ENCODE peak calls at places on chromosomes 3 and 15, in ten cellular contexts. One of them, this sample, is unnamed.

GRCh38 chr3:41065340-41065739 is 134.0 kb upstream of the CTNNB1 start:
- DNase-seq in fibroblast of lung: no peak
- DNase-seq in endothelial cell of umbilical vein: no peak
- DNase-seq in fibroblast of pulmonary artery: no peak
- DNase-seq in heart left ventricle: no peak
- DNase-seq in fibroblast of mammary gland: no peak
- DNase-seq in ovary: no peak
- DNase-seq in GM23338: no peak
- DNase-seq in endothelial cell: no peak
- DNase-seq in GM06990: no peak
- DNase-seq in this sample: no peak

GRCh38 chr3:33144433-33144832 is 30.6 kb downstream of the CRTAP start:
- DNase-seq in fibroblast of lung: no peak
- DNase-seq in endothelial cell of umbilical vein: no peak
- DNase-seq in fibroblast of pulmonary artery: no peak
- DNase-seq in heart left ventricle: no peak
- DNase-seq in fibroblast of mammary gland: no peak
- DNase-seq in ovary: no peak
- DNase-seq in GM23338: peak
- DNase-seq in endothelial cell: peak
- DNase-seq in GM06990: no peak
- DNase-seq in this sample: no peak

GRCh38 chr3:175222356-175222755 is 363.2 kb downstream of the NAALADL2 start:
- DNase-seq in fibroblast of lung: no peak
- DNase-seq in endothelial cell of umbilical vein: peak
- DNase-seq in fibroblast of pulmonary artery: no peak
- DNase-seq in heart left ventricle: no peak
- DNase-seq in fibroblast of mammary gland: no peak
- DNase-seq in ovary: no peak
- DNase-seq in GM23338: no peak
- DNase-seq in endothelial cell: no peak
- DNase-seq in GM06990: no peak
- DNase-seq in this sample: no peak

GRCh38 chr3:23920151-23920655 is 3.3 kb downstream of the RPL15 start:
- DNase-seq in fibroblast of lung: no peak
- DNase-seq in endothelial cell of umbilical vein: no peak
- DNase-seq in fibroblast of pulmonary artery: no peak
- DNase-seq in heart left ventricle: no peak
- DNase-seq in fibroblast of mammary gland: no peak
- DNase-seq in ovary: no peak
- DNase-seq in GM23338: no peak
- DNase-seq in endothelial cell: no peak
- DNase-seq in GM06990: no peak
- DNase-seq in this sample: no peak

GRCh38 chr15:100808691-100809090 is 70.9 kb upstream of the ALDH1A3 start:
- DNase-seq in fibroblast of lung: no peak
- DNase-seq in endothelial cell of umbilical vein: no peak
- DNase-seq in fibroblast of pulmonary artery: no peak
- DNase-seq in heart left ventricle: no peak
- DNase-seq in fibroblast of mammary gland: no peak
- DNase-seq in ovary: no peak
- DNase-seq in GM23338: no peak
- DNase-seq in endothelial cell: no peak
- DNase-seq in GM06990: no peak
- DNase-seq in this sample: no peak

GRCh38 chr3:29185706-29186105 is 95.2 kb upstream of the RBMS3 start:
- DNase-seq in fibroblast of lung: no peak
- DNase-seq in endothelial cell of umbilical vein: no peak
- DNase-seq in fibroblast of pulmonary artery: no peak
- DNase-seq in heart left ventricle: no peak
- DNase-seq in fibroblast of mammary gland: no peak
- DNase-seq in ovary: no peak
- DNase-seq in GM23338: no peak
- DNase-seq in endothelial cell: no peak
- DNase-seq in GM06990: no peak
- DNase-seq in this sample: no peak

GRCh38 chr15:98738689-98739411 is 90.5 kb downstream of the IGF1R start:
- DNase-seq in fibroblast of lung: peak
- DNase-seq in endothelial cell of umbilical vein: no peak
- DNase-seq in fibroblast of pulmonary artery: no peak
- DNase-seq in heart left ventricle: no peak
- DNase-seq in fibroblast of mammary gland: no peak
- DNase-seq in ovary: no peak
- DNase-seq in GM23338: peak
- DNase-seq in endothelial cell: no peak
- DNase-seq in GM06990: no peak
- DNase-seq in this sample: no peak

GRCh38 chr3:174949523-174949922 is 90.4 kb downstream of the NAALADL2 start:
- DNase-seq in fibroblast of lung: peak
- DNase-seq in endothelial cell of umbilical vein: peak
- DNase-seq in fibroblast of pulmonary artery: peak
- DNase-seq in heart left ventricle: no peak
- DNase-seq in fibroblast of mammary gland: peak
- DNase-seq in ovary: no peak
- DNase-seq in GM23338: no peak
- DNase-seq in endothelial cell: no peak
- DNase-seq in GM06990: no peak
- DNase-seq in this sample: no peak

GRCh38 chr3:28328188-28329151 is 20.1 kb upstream of the ZCWPW2 start:
- DNase-seq in fibroblast of lung: peak
- DNase-seq in endothelial cell of umbilical vein: peak
- DNase-seq in fibroblast of pulmonary artery: peak
- DNase-seq in heart left ventricle: no peak
- DNase-seq in fibroblast of mammary gland: peak
- DNase-seq in ovary: no peak
- DNase-seq in GM23338: peak
- DNase-seq in endothelial cell: no peak
- DNase-seq in GM06990: peak
- DNase-seq in this sample: no peak

GRCh38 chr3:58755153-58755552 is 88.6 kb upstream of the FAM3D start:
- DNase-seq in fibroblast of lung: no peak
- DNase-seq in endothelial cell of umbilical vein: no peak
- DNase-seq in fibroblast of pulmonary artery: no peak
- DNase-seq in heart left ventricle: no peak
- DNase-seq in fibroblast of mammary gland: no peak
- DNase-seq in ovary: no peak
- DNase-seq in GM23338: no peak
- DNase-seq in endothelial cell: no peak
- DNase-seq in GM06990: no peak
- DNase-seq in this sample: no peak

GRCh38 chr3:127959873-127960272 is 44.8 kb downstream of the KBTBD12 start:
- DNase-seq in fibroblast of lung: peak
- DNase-seq in endothelial cell of umbilical vein: peak
- DNase-seq in fibroblast of pulmonary artery: peak
- DNase-seq in heart left ventricle: peak
- DNase-seq in fibroblast of mammary gland: peak
- DNase-seq in ovary: no peak
- DNase-seq in GM23338: peak
- DNase-seq in endothelial cell: peak
- DNase-seq in GM06990: no peak
- DNase-seq in this sample: no peak

GRCh38 chr15:85755471-85755870 is 39.3 kb downstream of the KLHL25 start:
- DNase-seq in fibroblast of lung: no peak
- DNase-seq in endothelial cell of umbilical vein: no peak
- DNase-seq in fibroblast of pulmonary artery: no peak
- DNase-seq in heart left ventricle: peak
- DNase-seq in fibroblast of mammary gland: no peak
- DNase-seq in ovary: no peak
- DNase-seq in GM23338: no peak
- DNase-seq in endothelial cell: no peak
- DNase-seq in GM06990: no peak
- DNase-seq in this sample: no peak

GRCh38 chr3:82080792-82081191 is 319.3 kb upstream of the GBE1 start:
- DNase-seq in fibroblast of lung: peak
- DNase-seq in endothelial cell of umbilical vein: peak
- DNase-seq in fibroblast of pulmonary artery: no peak
- DNase-seq in heart left ventricle: no peak
- DNase-seq in fibroblast of mammary gland: no peak
- DNase-seq in ovary: no peak
- DNase-seq in GM23338: no peak
- DNase-seq in endothelial cell: no peak
- DNase-seq in GM06990: no peak
- DNase-seq in this sample: no peak

GRCh38 chr3:123939706-123940105 is 21.3 kb downstream of the CCDC14 start:
- DNase-seq in fibroblast of lung: no peak
- DNase-seq in endothelial cell of umbilical vein: no peak
- DNase-seq in fibroblast of pulmonary artery: no peak
- DNase-seq in heart left ventricle: no peak
- DNase-seq in fibroblast of mammary gland: no peak
- DNase-seq in ovary: no peak
- DNase-seq in GM23338: no peak
- DNase-seq in endothelial cell: no peak
- DNase-seq in GM06990: no peak
- DNase-seq in this sample: no peak
- TF ChIP-seq CTCF in fibroblast of lung: no peak
- TF ChIP-seq CTCF in endothelial cell of umbilical vein: no peak
- TF ChIP-seq CTCF in fibroblast of pulmonary artery: no peak
- TF ChIP-seq CTCF in heart left ventricle: no peak
- TF ChIP-seq CTCF in fibroblast of mammary gland: no peak
- TF ChIP-seq CTCF in ovary: no peak
- TF ChIP-seq CTCF in GM23338: no peak
- TF ChIP-seq CTCF in endothelial cell: no peak
- TF ChIP-seq CTCF in GM06990: no peak
- TF ChIP-seq CTCF in this sample: no peak

GRCh38 chr3:43319794-43320193 is 33.5 kb downstream of the SNRK start:
- DNase-seq in fibroblast of lung: no peak
- DNase-seq in endothelial cell of umbilical vein: no peak
- DNase-seq in fibroblast of pulmonary artery: no peak
- DNase-seq in heart left ventricle: no peak
- DNase-seq in fibroblast of mammary gland: peak
- DNase-seq in ovary: no peak
- DNase-seq in GM23338: no peak
- DNase-seq in endothelial cell: no peak
- DNase-seq in GM06990: no peak
- DNase-seq in this sample: no peak

GRCh38 chr3:43319364-43319763 is 33.0 kb downstream of the SNRK start:
- DNase-seq in fibroblast of lung: no peak
- DNase-seq in endothelial cell of umbilical vein: no peak
- DNase-seq in fibroblast of pulmonary artery: no peak
- DNase-seq in heart left ventricle: peak
- DNase-seq in fibroblast of mammary gland: peak
- DNase-seq in ovary: no peak
- DNase-seq in GM23338: no peak
- DNase-seq in endothelial cell: no peak
- DNase-seq in GM06990: no peak
- DNase-seq in this sample: no peak

GRCh38 chr3:43327184-43327950 is 41.0 kb downstream of the SNRK start:
- DNase-seq in fibroblast of lung: peak
- DNase-seq in endothelial cell of umbilical vein: peak
- DNase-seq in fibroblast of pulmonary artery: peak
- DNase-seq in heart left ventricle: no peak
- DNase-seq in fibroblast of mammary gland: peak
- DNase-seq in ovary: no peak
- DNase-seq in GM23338: no peak
- DNase-seq in endothelial cell: no peak
- DNase-seq in GM06990: peak
- DNase-seq in this sample: no peak

GRCh38 chr3:43320288-43320687 is 33.9 kb downstream of the SNRK start:
- DNase-seq in fibroblast of lung: no peak
- DNase-seq in endothelial cell of umbilical vein: no peak
- DNase-seq in fibroblast of pulmonary artery: no peak
- DNase-seq in heart left ventricle: no peak
- DNase-seq in fibroblast of mammary gland: no peak
- DNase-seq in ovary: no peak
- DNase-seq in GM23338: no peak
- DNase-seq in endothelial cell: no peak
- DNase-seq in GM06990: no peak
- DNase-seq in this sample: no peak

GRCh38 chr3:43323541-43323940 is 37.2 kb downstream of the SNRK start:
- DNase-seq in fibroblast of lung: no peak
- DNase-seq in endothelial cell of umbilical vein: no peak
- DNase-seq in fibroblast of pulmonary artery: no peak
- DNase-seq in heart left ventricle: no peak
- DNase-seq in fibroblast of mammary gland: no peak
- DNase-seq in ovary: no peak
- DNase-seq in GM23338: no peak
- DNase-seq in endothelial cell: no peak
- DNase-seq in GM06990: no peak
- DNase-seq in this sample: no peak
- TF ChIP-seq CTCF in fibroblast of lung: no peak
- TF ChIP-seq CTCF in endothelial cell of umbilical vein: no peak
- TF ChIP-seq CTCF in fibroblast of pulmonary artery: no peak
- TF ChIP-seq CTCF in heart left ventricle: no peak
- TF ChIP-seq CTCF in fibroblast of mammary gland: no peak
- TF ChIP-seq CTCF in ovary: no peak
- TF ChIP-seq CTCF in GM23338: no peak
- TF ChIP-seq CTCF in endothelial cell: no peak
- TF ChIP-seq CTCF in GM06990: no peak
- TF ChIP-seq CTCF in this sample: no peak

GRCh38 chr15:68576253-68577236 is 2.2 kb upstream of the CORO2B start:
- DNase-seq in fibroblast of lung: no peak
- DNase-seq in endothelial cell of umbilical vein: no peak
- DNase-seq in fibroblast of pulmonary artery: no peak
- DNase-seq in heart left ventricle: no peak
- DNase-seq in fibroblast of mammary gland: no peak
- DNase-seq in ovary: no peak
- DNase-seq in GM23338: no peak
- DNase-seq in endothelial cell: no peak
- DNase-seq in GM06990: no peak
- DNase-seq in this sample: no peak

GRCh38 chr15:68580026-68580882 is 1.5 kb downstream of the CORO2B start:
- DNase-seq in fibroblast of lung: no peak
- DNase-seq in endothelial cell of umbilical vein: no peak
- DNase-seq in fibroblast of pulmonary artery: no peak
- DNase-seq in heart left ventricle: peak
- DNase-seq in fibroblast of mammary gland: no peak
- DNase-seq in ovary: peak
- DNase-seq in GM23338: no peak
- DNase-seq in endothelial cell: no peak
- DNase-seq in GM06990: no peak
- DNase-seq in this sample: peak

GRCh38 chr15:68578960-68579935 is at the start of gene CORO2B:
- DNase-seq in fibroblast of lung: peak
- DNase-seq in endothelial cell of umbilical vein: no peak
- DNase-seq in fibroblast of pulmonary artery: peak
- DNase-seq in heart left ventricle: peak
- DNase-seq in fibroblast of mammary gland: peak
- DNase-seq in ovary: peak
- DNase-seq in GM23338: peak
- DNase-seq in endothelial cell: peak
- DNase-seq in GM06990: no peak
- DNase-seq in this sample: peak

GRCh38 chr15:68580883-68581155 is 2.0 kb downstream of the CORO2B start:
- DNase-seq in fibroblast of lung: no peak
- DNase-seq in endothelial cell of umbilical vein: no peak
- DNase-seq in fibroblast of pulmonary artery: no peak
- DNase-seq in heart left ventricle: no peak
- DNase-seq in fibroblast of mammary gland: no peak
- DNase-seq in ovary: no peak
- DNase-seq in GM23338: no peak
- DNase-seq in endothelial cell: no peak
- DNase-seq in GM06990: no peak
- DNase-seq in this sample: peak

GRCh38 chr15:68578175-68578959 is 426 bp upstream of the CORO2B start:
- DNase-seq in fibroblast of lung: peak
- DNase-seq in endothelial cell of umbilical vein: peak
- DNase-seq in fibroblast of pulmonary artery: peak
- DNase-seq in heart left ventricle: peak
- DNase-seq in fibroblast of mammary gland: peak
- DNase-seq in ovary: peak
- DNase-seq in GM23338: peak
- DNase-seq in endothelial cell: peak
- DNase-seq in GM06990: no peak
- DNase-seq in this sample: peak
- TF ChIP-seq CTCF in fibroblast of lung: peak
- TF ChIP-seq CTCF in endothelial cell of umbilical vein: peak
- TF ChIP-seq CTCF in fibroblast of pulmonary artery: peak
- TF ChIP-seq CTCF in heart left ventricle: peak
- TF ChIP-seq CTCF in fibroblast of mammary gland: peak
- TF ChIP-seq CTCF in ovary: peak
- TF ChIP-seq CTCF in GM23338: peak
- TF ChIP-seq CTCF in endothelial cell: peak
- TF ChIP-seq CTCF in GM06990: no peak
- TF ChIP-seq CTCF in this sample: no peak

GRCh38 chr15:72532991-72533601 is 59.0 kb downstream of the ARIH1 start:
- DNase-seq in fibroblast of lung: no peak
- DNase-seq in endothelial cell of umbilical vein: no peak
- DNase-seq in fibroblast of pulmonary artery: no peak
- DNase-seq in heart left ventricle: no peak
- DNase-seq in fibroblast of mammary gland: no peak
- DNase-seq in ovary: no peak
- DNase-seq in GM23338: peak
- DNase-seq in endothelial cell: peak
- DNase-seq in GM06990: no peak
- DNase-seq in this sample: no peak
- TF ChIP-seq CTCF in fibroblast of lung: peak
- TF ChIP-seq CTCF in endothelial cell of umbilical vein: peak
- TF ChIP-seq CTCF in fibroblast of pulmonary artery: peak
- TF ChIP-seq CTCF in heart left ventricle: peak
- TF ChIP-seq CTCF in fibroblast of mammary gland: peak
- TF ChIP-seq CTCF in ovary: no peak
- TF ChIP-seq CTCF in GM23338: peak
- TF ChIP-seq CTCF in endothelial cell: peak
- TF ChIP-seq CTCF in GM06990: peak
- TF ChIP-seq CTCF in this sample: peak